ENCODE peak calls at places on chromosomes 4 and X, in ten cellular contexts. D is hepatocyte, F is OCI-LY7, J is HCT116, I is PC-3, C is Karpas-422, Q is GM23338, N is MM.1S, S is SK-N-SH, L is PC-9. X is an unnamed sample.

GRCh38 chr4:85964298-85964697 is 395.6 kb downstream of the MAPK10 start:
- DNase-seq in J (no peak), I (no peak), F (no peak), D (no peak), Q (peak; percentile 29), L (no peak), S (no peak), C (no peak), N (no peak), X (no peak)

GRCh38 chrX:102651968-102652744 is 873 bp downstream of the GPRASP1 start:
- DNase-seq in I (no peak), L (no peak), D (peak; percentile 60), F (no peak), N (no peak), C (no peak), J (no peak), Q (peak; percentile 69), S (peak; percentile 52), X (peak; percentile 52)

GRCh38 chr4:108303488-108304177 is 134.9 kb upstream of the LEF1 start:
- DNase-seq in I (peak; percentile 47), S (no peak), F (no peak), J (peak; percentile 19), N (no peak), D (no peak), L (peak; percentile 17), C (no peak), Q (peak; percentile 35), X (no peak)

GRCh38 chrX:35040871-35041270 is 98.3 kb downstream of the FAM47B start:
- DNase-seq in S (no peak), C (no peak), N (no peak), D (no peak), L (no peak), J (no peak), I (no peak), F (no peak), Q (no peak), X (no peak)

GRCh38 chr4:151407466-151408379 is 1.3 kb upstream of the FHIP1A start:
- DNase-seq in L (peak; percentile 36), I (peak; percentile 37), F (no peak), D (peak; percentile 57), N (peak; percentile 95), C (no peak), Q (peak; percentile 70), S (peak; percentile 28), J (no peak), X (no peak)

GRCh38 chrX:130091976-130092522 is 18.2 kb downstream of the ELF4 start:
- DNase-seq in Q (peak; percentile 30), I (no peak), S (no peak), D (peak; percentile 32), J (no peak), F (peak; percentile 88), C (peak; percentile 90), N (peak; percentile 93), L (peak; percentile 34), X (no peak)

GRCh38 chr4:154691229-154691628 is 52.6 kb upstream of the LRAT start:
- DNase-seq in Q (no peak), I (no peak), F (no peak), L (no peak), C (no peak), J (no peak), N (no peak), D (no peak), S (no peak), X (no peak)

GRCh38 chrX:141760761-141761160 is 62.2 kb upstream of the SPANXD start:
- DNase-seq in C (no peak), J (no peak), S (no peak), D (no peak), I (peak; percentile 86), F (no peak), N (no peak), Q (no peak), L (peak; percentile 29), X (no peak)

GRCh38 chrX:118726887-118727685 is at the start of gene IL13RA1:
- DNase-seq in S (peak; percentile 84), F (no peak), J (peak; percentile 60), I (peak; percentile 92), N (peak; percentile 55), L (peak; percentile 95), Q (peak; percentile 89), D (peak; percentile 93), C (peak; percentile 66), X (peak; percentile 91)

GRCh38 chrX:118729043-118729652 is 1.7 kb downstream of the IL13RA1 start:
- DNase-seq in L (no peak), J (no peak), C (no peak), Q (no peak), S (no peak), I (no peak), D (no peak), F (no peak), N (no peak), X (no peak)

GRCh38 chrX:118734909-118735308 is 7.5 kb downstream of the IL13RA1 start:
- DNase-seq in N (no peak), Q (no peak), C (no peak), J (no peak), D (no peak), S (no peak), L (no peak), I (no peak), F (no peak), X (no peak)

GRCh38 chrX:118727686-118728339 is 407 bp downstream of the IL13RA1 start:
- DNase-seq in F (no peak), Q (no peak), C (no peak), L (peak; percentile 48), S (no peak), I (peak; percentile 11), N (no peak), J (no peak), D (peak; percentile 64), X (peak; percentile 50)

DNA sequence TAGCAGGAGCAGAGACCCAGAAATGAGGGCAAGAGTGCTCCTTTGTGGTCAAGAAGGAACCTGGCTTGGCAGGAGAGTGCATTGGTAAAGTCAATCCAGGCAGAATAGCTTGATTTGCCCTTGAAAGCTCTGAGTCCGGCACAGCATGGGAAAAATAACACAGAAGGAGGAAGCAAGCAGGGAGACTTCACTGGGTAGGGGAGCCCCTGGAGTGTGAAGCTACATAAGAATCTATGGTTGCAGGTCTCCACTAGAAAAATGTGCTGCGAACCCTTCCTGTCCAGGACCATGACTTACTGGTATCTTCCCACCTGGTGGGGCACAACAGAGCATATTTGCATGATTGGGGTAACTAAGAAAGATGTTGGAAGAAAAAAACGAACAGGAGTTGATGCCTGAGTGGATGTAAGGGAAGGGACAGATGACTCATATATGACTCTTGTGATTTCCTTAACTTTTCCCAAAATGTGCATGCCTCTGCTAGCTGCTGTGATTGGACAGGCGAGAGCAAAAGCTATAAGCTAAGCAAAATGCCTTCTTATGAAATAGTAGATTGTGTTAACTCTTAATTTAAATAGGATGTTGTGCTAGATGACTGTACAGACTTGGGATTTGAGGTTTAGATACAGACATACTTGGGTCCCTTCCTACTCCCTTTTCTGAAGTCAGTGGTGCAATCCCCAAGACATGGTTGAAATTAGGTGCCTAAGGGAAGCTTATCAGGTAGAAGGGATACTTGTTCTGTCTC is 3.3 kb downstream of the IL13RA1 start:
- DNase-seq in S (no peak), Q (no peak), J (no peak), I (peak; percentile 65), N (no peak), D (no peak), C (no peak), F (no peak), L (no peak), X (peak; percentile 83)
- H3K9me2 ChIP-seq in S (no peaks in the 10 kb centered on the region), Q (no peaks in the 10 kb centered on the region), J (no peaks in the 10 kb centered on the region), I (no peaks in the 10 kb centered on the region), N (no peaks in the 10 kb centered on the region), D (no peaks in the 10 kb centered on the region), C (no peaks in the 10 kb centered on the region), F (no peaks in the 10 kb centered on the region), L (no peaks in the 10 kb centered on the region), X (no peaks in the 10 kb centered on the region)

DNA sequence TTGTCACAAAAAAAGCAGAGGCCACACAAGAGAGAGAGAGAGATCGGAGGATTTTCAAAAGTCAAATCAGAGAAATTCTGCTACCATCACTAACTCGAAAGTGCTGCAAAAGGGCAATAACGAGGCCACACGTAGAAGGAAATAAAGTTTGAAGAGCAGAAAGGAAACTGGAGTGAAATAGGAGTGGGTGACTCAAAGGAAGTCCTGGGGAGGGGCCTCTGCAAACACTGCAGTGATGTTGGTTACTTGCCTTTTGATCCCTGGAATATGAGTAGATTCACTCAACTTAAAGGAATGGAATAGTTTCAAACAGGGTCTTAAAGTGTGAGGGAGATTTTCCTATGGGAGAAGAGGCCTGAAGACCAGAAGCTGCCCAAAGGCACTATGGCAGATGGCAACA is 663.4 kb upstream of the LCORL start:
- DNase-seq in C (no peak), L (no peak), N (no peak), I (peak; percentile 44), J (no peak), Q (no peak), D (no peak), F (no peak), S (no peak), X (no peak)
- H3K9me2 ChIP-seq in C (no peaks in the 10 kb centered on the region), L (no peaks in the 10 kb centered on the region), N (no peaks in the 10 kb centered on the region), I (no peaks in the 10 kb centered on the region), J (no peaks in the 10 kb centered on the region), Q (peaks cover 5% of the 10 kb centered on the region), D (no peaks in the 10 kb centered on the region), F (no peaks in the 10 kb centered on the region), S (no peaks in the 10 kb centered on the region), X (no peaks in the 10 kb centered on the region)

GRCh38 chr4:183888564-183888963 is 16.5 kb upstream of the STOX2 start:
- DNase-seq in N (no peak), Q (no peak), I (no peak), L (no peak), D (no peak), F (no peak), C (no peak), J (no peak), S (no peak), X (no peak)
- H3K9me2 ChIP-seq in N (no peaks in the 10 kb centered on the region), Q (no peaks in the 10 kb centered on the region), I (no peaks in the 10 kb centered on the region), L (no peaks in the 10 kb centered on the region), D (no peaks in the 10 kb centered on the region), F (no peaks in the 10 kb centered on the region), C (no peaks in the 10 kb centered on the region), J (no peaks in the 10 kb centered on the region), S (no peaks in the 10 kb centered on the region), X (no peaks in the 10 kb centered on the region)

GRCh38 chrX:13748486-13748885 is 13.9 kb downstream of the OFD1 start:
- DNase-seq in C (no peak), J (no peak), D (no peak), L (no peak), Q (no peak), S (no peak), N (no peak), I (peak; percentile 27), F (no peak), X (peak; percentile 57)

GRCh38 chrX:13747836-13748235 is 13.3 kb downstream of the OFD1 start:
- DNase-seq in J (peak; percentile 37), F (peak; percentile 46), D (peak; percentile 44), Q (peak; percentile 54), N (no peak), I (peak; percentile 71), C (peak; percentile 68), L (peak; percentile 18), S (peak; percentile 27), X (peak; percentile 70)

GRCh38 chrX:13741695-13742094 is 7.1 kb downstream of the OFD1 start:
- DNase-seq in C (no peak), F (no peak), S (no peak), D (no peak), I (peak; percentile 12), J (no peak), Q (no peak), L (no peak), N (no peak), X (no peak)

DNA sequence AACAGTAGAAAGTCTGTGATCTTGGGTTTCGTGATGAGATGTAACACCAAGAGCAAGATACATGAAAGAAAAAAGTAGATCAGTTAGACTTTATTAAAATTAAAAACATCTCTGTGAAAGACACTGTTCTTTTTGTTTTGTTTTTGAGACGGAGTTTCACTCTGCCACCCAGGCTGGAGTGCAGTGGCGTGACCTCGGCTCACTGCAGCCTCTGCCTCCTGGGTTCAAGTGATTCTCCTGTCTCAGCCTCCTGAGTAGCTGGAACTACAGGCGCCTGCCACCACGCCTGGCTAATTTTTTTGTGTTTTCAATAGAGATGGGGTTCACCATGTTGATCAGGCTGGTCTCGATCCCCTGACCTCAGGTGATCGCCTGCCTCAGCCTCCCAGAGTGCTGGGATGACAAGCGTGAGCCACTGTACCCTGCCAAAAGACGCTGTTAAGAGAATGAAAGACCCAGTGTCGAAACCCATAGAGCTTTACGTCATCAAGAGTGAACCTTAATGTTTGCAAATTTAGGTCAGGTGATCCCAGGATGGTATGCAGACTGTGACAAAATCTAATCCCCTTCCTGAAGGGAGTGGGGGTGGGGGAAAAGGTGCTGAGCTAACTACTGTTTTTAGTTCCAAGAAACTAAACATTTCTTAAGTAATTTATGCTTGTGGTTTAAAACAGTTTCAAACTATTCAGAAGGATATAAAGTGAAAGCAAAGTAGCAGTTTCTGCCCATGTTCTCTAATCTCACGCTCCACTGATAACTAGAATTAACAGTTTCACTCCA is 8.0 kb downstream of the OFD1 start:
- DNase-seq in N (peak; percentile 79), D (peak; percentile 21), L (no peak), F (peak; percentile 34), C (no peak), J (no peak), S (no peak), I (no peak), Q (peak; percentile 16), X (no peak)
- H3K9me2 ChIP-seq in N (no peaks in the 10 kb centered on the region), D (no peaks in the 10 kb centered on the region), L (no peaks in the 10 kb centered on the region), F (no peaks in the 10 kb centered on the region), C (no peaks in the 10 kb centered on the region), J (no peaks in the 10 kb centered on the region), S (no peaks in the 10 kb centered on the region), I (no peaks in the 10 kb centered on the region), Q (no peaks in the 10 kb centered on the region), X (no peaks in the 10 kb centered on the region)